ENCODE peak calls at places on chromosome 13, in four cellular contexts. One of them, this sample, is unnamed.
A peak's percentile ranks its signal among the peaks of the same experiment; 100 is the strongest.

GRCh38 chr13:44686478-44687071 is 110.4 kb upstream of the TSC22D1 start:
- DNase-seq in non-pigmented ciliary epithelial cell: no peak
- DNase-seq in amygdala: no peak
- DNase-seq in NCI-H1048: no peak
- DNase-seq in this sample: no peak

GRCh38 chr13:98930014-98930625 is 47.7 kb downstream of the DOCK9 start:
- DNase-seq in non-pigmented ciliary epithelial cell: no peak
- DNase-seq in amygdala: no peak
- DNase-seq in NCI-H1048: no peak
- DNase-seq in this sample: no peak

GRCh38 chr13:76019421-76020044 is 383.4 kb downstream of the LMO7 start:
- DNase-seq in non-pigmented ciliary epithelial cell: no peak
- DNase-seq in amygdala: no peak
- DNase-seq in NCI-H1048: no peak
- DNase-seq in this sample: no peak

GRCh38 chr13:46295531-46296464 is 84.1 kb downstream of the LRRC63 start:
- DNase-seq in non-pigmented ciliary epithelial cell: peak; percentile 82
- DNase-seq in amygdala: no peak
- DNase-seq in NCI-H1048: no peak
- DNase-seq in this sample: peak; percentile 98

GRCh38 chr13:48492123-48493075 is 40.5 kb downstream of the RCBTB2 start:
- DNase-seq in non-pigmented ciliary epithelial cell: no peak
- DNase-seq in amygdala: no peak
- DNase-seq in NCI-H1048: no peak
- DNase-seq in this sample: peak; percentile 88

GRCh38 chr13:46035066-46035465 is 17.5 kb downstream of the ZC3H13 start:
- DNase-seq in non-pigmented ciliary epithelial cell: no peak
- DNase-seq in amygdala: no peak
- DNase-seq in NCI-H1048: no peak
- DNase-seq in this sample: no peak

GRCh38 chr13:105491345-105491744 is 1044.1 kb downstream of the EFNB2 start:
- DNase-seq in non-pigmented ciliary epithelial cell: no peak
- DNase-seq in amygdala: no peak
- DNase-seq in NCI-H1048: no peak
- DNase-seq in this sample: no peak

GRCh38 chr13:32415019-32415418 is 12.9 kb downstream of the N4BP2L1 start:
- DNase-seq in non-pigmented ciliary epithelial cell: no peak
- DNase-seq in amygdala: no peak
- DNase-seq in NCI-H1048: no peak
- DNase-seq in this sample: no peak

GRCh38 chr13:36275190-36276002 is 22.2 kb downstream of the CCDC169 start:
- DNase-seq in non-pigmented ciliary epithelial cell: peak; percentile 62
- DNase-seq in amygdala: no peak
- DNase-seq in NCI-H1048: no peak
- DNase-seq in this sample: peak; percentile 88

GRCh38 chr13:97933736-97934135 is 19.7 kb upstream of the IPO5 start:
- DNase-seq in non-pigmented ciliary epithelial cell: no peak
- DNase-seq in amygdala: no peak
- DNase-seq in NCI-H1048: no peak
- DNase-seq in this sample: no peak

This sample was measured in fibroblast of pulmonary artery.